ENCODE peak calls at places on chromosomes 12 and 14, in four cellular contexts. One of them, this sample, is unnamed.

GRCh38 chr12:118655588-118655987 is 279.2 kb downstream of the SUDS3 start:
- DNase-seq in Panc1: no peak
- DNase-seq in ovary: no peak
- DNase-seq in BE2C: no peak
- DNase-seq in this sample: no peak

GRCh38 chr14:59570122-59570521 is 6.5 kb downstream of the CCDC175 start:
- DNase-seq in BE2C: no peak
- DNase-seq in ovary: no peak
- DNase-seq in Panc1: no peak
- DNase-seq in this sample: no peak

GRCh38 chr14:89891055-89891454 is 63.5 kb downstream of the EFCAB11 start:
- DNase-seq in Panc1: no peak
- DNase-seq in ovary: no peak
- DNase-seq in BE2C: no peak
- DNase-seq in this sample: no peak

GRCh38 chr12:78087363-78087675 is 256.6 kb downstream of the NAV3 start:
- DNase-seq in Panc1: no peak
- DNase-seq in ovary: no peak
- DNase-seq in BE2C: no peak
- DNase-seq in this sample: no peak

GRCh38 chr14:24261969-24262327 is 1.0 kb downstream of the TGM1 start:
- DNase-seq in Panc1: no peak
- DNase-seq in BE2C: no peak
- DNase-seq in ovary: no peak
- DNase-seq in this sample: no peak

GRCh38 chr12:68405292-68405900 is 73.2 kb upstream of the MDM1 start:
- DNase-seq in BE2C: no peak
- DNase-seq in ovary: no peak
- DNase-seq in Panc1: no peak
- DNase-seq in this sample: no peak

GRCh38 chr12:127964717-127965116 is 302.3 kb upstream of the TMEM132C start:
- DNase-seq in ovary: no peak
- DNase-seq in BE2C: no peak
- DNase-seq in Panc1: no peak
- DNase-seq in this sample: no peak

GRCh38 chr14:95264271-95264973 is 55.3 kb downstream of the CLMN start:
- DNase-seq in ovary: no peak
- DNase-seq in BE2C: no peak
- DNase-seq in Panc1: no peak
- DNase-seq in this sample: no peak

GRCh38 chr12:132364348-132364902 is 35.0 kb upstream of the GALNT9 start:
- DNase-seq in ovary: no peak
- DNase-seq in Panc1: no peak
- DNase-seq in BE2C: no peak
- DNase-seq in this sample: no peak

GRCh38 chr12:106248177-106248848 is 493 bp upstream of the CKAP4 start:
- DNase-seq in Panc1: no peak
- DNase-seq in BE2C: peak; percentile 35
- DNase-seq in ovary: peak; percentile 74
- DNase-seq in this sample: peak; percentile 75

GRCh38 chr14:89400529-89400928 is 16.5 kb downstream of the FOXN3 start:
- DNase-seq in ovary: no peak
- DNase-seq in Panc1: no peak
- DNase-seq in BE2C: no peak
- DNase-seq in this sample: no peak

GRCh38 chr12:53174881-53175491 is 5.5 kb upstream of the ZNF740 start:
- DNase-seq in ovary: no peak
- DNase-seq in Panc1: no peak
- DNase-seq in BE2C: no peak
- DNase-seq in this sample: no peak

GRCh38 chr14:51939211-51939705 is 50.1 kb upstream of the RTRAF start:
- DNase-seq in Panc1: no peak
- DNase-seq in BE2C: no peak
- DNase-seq in ovary: no peak
- DNase-seq in this sample: peak; percentile 7

GRCh38 chr12:116556964-116557706 is 2.0 kb upstream of the MAP1LC3B2 start:
- DNase-seq in BE2C: no peak
- DNase-seq in Panc1: no peak
- DNase-seq in ovary: no peak
- DNase-seq in this sample: no peak

GRCh38 chr14:72883963-72884362 is 9.9 kb downstream of the DPF3 start:
- DNase-seq in BE2C: no peak
- DNase-seq in ovary: no peak
- DNase-seq in Panc1: no peak
- DNase-seq in this sample: no peak

DNA sequence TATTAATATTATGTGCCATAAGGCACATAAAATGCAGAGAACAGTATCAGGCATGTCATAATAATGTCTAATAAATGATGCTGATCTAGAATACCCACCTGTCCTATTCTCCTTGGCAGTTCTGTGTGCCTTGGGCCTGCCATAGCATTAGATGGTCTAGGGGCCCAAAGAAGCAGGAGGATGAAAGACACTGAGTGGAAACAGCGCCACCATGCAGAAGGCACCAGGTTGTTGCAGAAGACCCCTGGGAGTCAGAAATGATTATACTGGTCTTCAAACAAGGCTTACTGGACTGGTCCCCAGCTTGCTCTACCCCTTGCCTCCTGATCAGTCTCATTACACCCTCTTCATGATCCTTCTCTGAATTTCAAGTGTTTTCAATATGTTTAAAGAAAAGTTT is 353.3 kb downstream of the GRIN2B start:
- DNase-seq in ovary: no peak
- DNase-seq in BE2C: no peak
- DNase-seq in Panc1: no peak
- DNase-seq in this sample: no peak
- H3K27me3 ChIP-seq in ovary: no peaks in the 10 kb centered on the region
- H3K27me3 ChIP-seq in BE2C: no peaks in the 10 kb centered on the region
- H3K27me3 ChIP-seq in Panc1: no peaks in the 10 kb centered on the region
- H3K27me3 ChIP-seq in this sample: no peaks in the 10 kb centered on the region

GRCh38 chr12:29534935-29535334 is 37.4 kb upstream of the OVCH1 start:
- DNase-seq in ovary: no peak
- DNase-seq in Panc1: no peak
- DNase-seq in BE2C: no peak
- DNase-seq in this sample: no peak

GRCh38 chr12:29537292-29537691 is 39.8 kb upstream of the OVCH1 start:
- DNase-seq in Panc1: no peak
- DNase-seq in ovary: no peak
- DNase-seq in BE2C: no peak
- DNase-seq in this sample: no peak

GRCh38 chr12:29528161-29528560 is 30.7 kb upstream of the OVCH1 start:
- DNase-seq in Panc1: no peak
- DNase-seq in BE2C: no peak
- DNase-seq in ovary: no peak
- DNase-seq in this sample: no peak

GRCh38 chr12:29533815-29534489 is 36.5 kb upstream of the OVCH1 start:
- DNase-seq in BE2C: no peak
- DNase-seq in Panc1: no peak
- DNase-seq in ovary: no peak
- DNase-seq in this sample: no peak
- H3K4me3 ChIP-seq in BE2C: no peak overlapping the region
- H3K4me3 ChIP-seq in Panc1: no peak overlapping the region
- H3K4me3 ChIP-seq in ovary: no peak overlapping the region
- H3K4me3 ChIP-seq in this sample: no peak overlapping the region

GRCh38 chr14:60642790-60643397 is 6.4 kb downstream of the SIX1 start:
- DNase-seq in Panc1: no peak
- DNase-seq in BE2C: no peak
- DNase-seq in ovary: no peak
- DNase-seq in this sample: no peak
- H3K27me3 ChIP-seq in Panc1: no peaks in the 10 kb centered on the region
- H3K27me3 ChIP-seq in BE2C: peaks cover 100% of the 10 kb centered on the region
- H3K27me3 ChIP-seq in ovary: peaks cover 8% of the 10 kb centered on the region
- H3K27me3 ChIP-seq in this sample: peaks cover 56% of the 10 kb centered on the region

GRCh38 chr12:95574030-95574429 is 22.8 kb upstream of the USP44 start:
- DNase-seq in ovary: no peak
- DNase-seq in Panc1: no peak
- DNase-seq in BE2C: no peak
- DNase-seq in this sample: no peak
- H3K4me3 ChIP-seq in ovary: no peak overlapping the region
- H3K4me3 ChIP-seq in Panc1: no peak overlapping the region
- H3K4me3 ChIP-seq in BE2C: no peak overlapping the region
- H3K4me3 ChIP-seq in this sample: no peak overlapping the region

GRCh38 chr14:62101650-62102355 is 339.6 kb downstream of the SNAPC1 start:
- DNase-seq in ovary: no peak
- DNase-seq in Panc1: no peak
- DNase-seq in BE2C: no peak
- DNase-seq in this sample: no peak
- H3K27me3 ChIP-seq in ovary: no peaks in the 10 kb centered on the region
- H3K27me3 ChIP-seq in Panc1: no peaks in the 10 kb centered on the region
- H3K27me3 ChIP-seq in BE2C: peaks cover 9% of the 10 kb centered on the region
- H3K27me3 ChIP-seq in this sample: no peaks in the 10 kb centered on the region

This sample was measured in pancreas.